ENCODE peak calls at places on chromosome 18, in seven cellular contexts. L is CD8-positive, alpha-beta memory T cell; X is HT1080; S is cardiac muscle cell; I is hepatocyte; T is NCI-H1930; O is astrocyte of the spinal cord. H is an unnamed sample.
A peak's percentile ranks its signal among the peaks of the same experiment; 100 is the strongest.

GRCh38 chr18:44130365-44130942 is 550.2 kb upstream of the SETBP1 start:
- DNase-seq in L (no peak), X (peak; percentile 29), S (peak; percentile 68), I (peak; percentile 75), T (peak; percentile 6), O (peak; percentile 53), H (peak; percentile 2)

GRCh38 chr18:21803495-21803894 is 62.9 kb downstream of the MIB1 start:
- DNase-seq in L (no peak), X (peak; percentile 33), S (no peak), I (no peak), T (no peak), O (no peak), H (no peak)

GRCh38 chr18:79222790-79223189 is 153.6 kb downstream of the ATP9B start:
- DNase-seq in L (no peak), X (no peak), S (no peak), I (no peak), T (no peak), O (no peak), H (no peak)

GRCh38 chr18:46296656-46297055 is 192.5 kb downstream of the HAUS1 start:
- DNase-seq in L (no peak), X (no peak), S (no peak), I (no peak), T (no peak), O (no peak), H (no peak)

GRCh38 chr18:3692691-3693090 is 242.7 kb downstream of the TGIF1 start:
- DNase-seq in L (no peak), X (no peak), S (no peak), I (no peak), T (no peak), O (no peak), H (no peak)

GRCh38 chr18:34001376-34001775 is 223.3 kb downstream of the NOL4 start:
- DNase-seq in L (no peak), X (no peak), S (no peak), I (no peak), T (no peak), O (no peak), H (no peak)

GRCh38 chr18:48827321-48828200 is 123.2 kb downstream of the SMAD7 start:
- DNase-seq in L (no peak), X (peak; percentile 15), S (peak; percentile 84), I (peak; percentile 77), T (no peak), O (peak; percentile 91), H (no peak)

GRCh38 chr18:80232030-80232429 is 15.3 kb downstream of the PARD6G start:
- DNase-seq in L (no peak), X (no peak), S (no peak), I (no peak), T (no peak), O (no peak), H (no peak)

GRCh38 chr18:46917808-46918600 is 602 bp downstream of the KATNAL2 start:
- DNase-seq in L (peak; percentile 1), X (peak; percentile 11), S (peak; percentile 61), I (peak; percentile 34), T (no peak), O (peak; percentile 36), H (no peak)

H was measured in DMS153.